ENCODE peak calls at places on chromosome 15, in five cellular contexts. T, F, D, Y and R are unnamed samples.

GRCh38 chr15:27165590-27165989 is 194.6 kb downstream of the GABRG3 start:
- DNase-seq in T (no peak), D (no peak), Y (no peak), F (no peak), R (no peak)

GRCh38 chr15:60591491-60592385 is 112.8 kb upstream of the ICE2 start:
- DNase-seq in T (no peak), F (peak), D (no peak), Y (no peak), R (peak)

GRCh38 chr15:85689729-85690128 is 105.0 kb downstream of the KLHL25 start:
- DNase-seq in D (no peak), Y (peak), F (peak), T (no peak), R (no peak)

GRCh38 chr15:32979710-32980109 is 214.8 kb downstream of the FMN1 start:
- DNase-seq in T (no peak), D (no peak), F (no peak), Y (no peak), R (no peak)

GRCh38 chr15:63887630-63888029 is 53.9 kb upstream of the HERC1 start:
- DNase-seq in Y (no peak), T (no peak), F (no peak), D (no peak), R (no peak)

GRCh38 chr15:97995881-97996603 is 35.5 kb downstream of the ARRDC4 start:
- DNase-seq in D (no peak), Y (no peak), F (peak), T (no peak), R (no peak)

GRCh38 chr15:68582864-68583263 is 4.1 kb downstream of the CORO2B start:
- DNase-seq in F (no peak), T (no peak), Y (no peak), D (no peak), R (no peak)

GRCh38 chr15:63605036-63605435 is 7.8 kb downstream of the FBXL22 start:
- DNase-seq in D (no peak), F (no peak), T (no peak), Y (no peak), R (no peak)

GRCh38 chr15:75661041-75661778 is 13.5 kb downstream of the SNX33 start:
- DNase-seq in T (peak), F (peak), Y (no peak), D (no peak), R (peak)

GRCh38 chr15:74954515-74954914 is 2.1 kb downstream of the RPP25 start:
- DNase-seq in T (no peak), Y (no peak), F (no peak), D (peak), R (no peak)

GRCh38 chr15:46489276-46489675 is 854.4 kb downstream of the SQOR start:
- DNase-seq in D (no peak), F (no peak), Y (no peak), T (no peak), R (no peak)

GRCh38 chr15:84702961-84703482 is 12.9 kb downstream of the SEC11A start:
- DNase-seq in D (no peak), Y (no peak), T (no peak), F (no peak), R (no peak)

DNA sequence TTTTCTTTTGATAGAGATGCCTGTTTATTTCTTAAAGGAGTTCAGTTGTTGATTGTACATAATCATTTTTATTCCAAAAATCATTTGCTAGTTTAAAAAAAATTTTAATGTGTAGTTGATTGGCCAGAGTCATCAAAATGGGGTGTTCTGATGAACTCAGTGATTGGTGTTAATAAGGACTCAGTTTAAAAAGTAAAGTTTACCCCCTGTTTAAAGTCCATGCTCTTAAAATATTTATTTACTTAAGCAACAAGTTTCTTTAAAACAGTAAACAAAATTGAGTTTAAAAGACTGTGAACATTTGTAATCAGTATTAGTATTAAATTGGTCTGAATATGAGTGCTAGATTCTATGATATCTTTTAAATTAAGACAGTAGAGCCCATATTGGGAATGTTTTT is 56.0 kb downstream of the MEF2A start:
- DNase-seq in F (no peak), T (no peak), D (no peak), Y (no peak), R (no peak)
- TF ChIP-seq ESRRA in F (no peak), T (no peak), D (no peak), Y (no peak), R (no peak)

GRCh38 chr15:99696096-99696495 is 37.1 kb downstream of the LYSMD4 start:
- DNase-seq in T (no peak), Y (no peak), F (no peak), D (no peak), R (no peak)
- TF ChIP-seq ESRRA in T (no peak), Y (no peak), F (no peak), D (no peak), R (no peak)

DNA sequence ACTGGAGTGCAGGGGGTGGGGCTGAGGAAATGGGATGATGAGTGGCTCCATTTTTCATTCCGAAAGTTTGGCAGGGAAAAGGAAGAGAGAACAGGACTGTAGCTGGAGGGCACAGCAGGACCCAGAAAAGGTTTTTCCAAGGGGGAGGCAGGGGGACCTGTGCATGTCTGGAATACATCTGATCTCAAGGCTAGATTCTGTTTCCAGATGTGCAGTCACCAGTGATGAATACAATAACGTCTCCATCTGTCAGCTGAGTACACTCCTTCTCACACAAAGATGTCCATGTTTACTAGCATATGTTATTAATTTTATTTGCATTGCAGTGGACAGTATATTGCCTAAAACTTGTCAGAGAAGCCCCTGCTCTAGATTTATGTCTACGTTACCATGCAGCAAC is 39.9 kb upstream of the PRTG start:
- DNase-seq in F (no peak), D (no peak), Y (no peak), T (no peak), R (no peak)
- TF ChIP-seq ESRRA in F (no peak), D (no peak), Y (no peak), T (no peak), R (no peak)

GRCh38 chr15:40754574-40754882 is 526 bp downstream of the RMDN3 start:
- DNase-seq in T (no peak), Y (no peak), D (peak), F (peak), R (no peak)
- TF ChIP-seq ESRRA in T (no peak), Y (no peak), D (no peak), F (no peak), R (no peak)

DNA sequence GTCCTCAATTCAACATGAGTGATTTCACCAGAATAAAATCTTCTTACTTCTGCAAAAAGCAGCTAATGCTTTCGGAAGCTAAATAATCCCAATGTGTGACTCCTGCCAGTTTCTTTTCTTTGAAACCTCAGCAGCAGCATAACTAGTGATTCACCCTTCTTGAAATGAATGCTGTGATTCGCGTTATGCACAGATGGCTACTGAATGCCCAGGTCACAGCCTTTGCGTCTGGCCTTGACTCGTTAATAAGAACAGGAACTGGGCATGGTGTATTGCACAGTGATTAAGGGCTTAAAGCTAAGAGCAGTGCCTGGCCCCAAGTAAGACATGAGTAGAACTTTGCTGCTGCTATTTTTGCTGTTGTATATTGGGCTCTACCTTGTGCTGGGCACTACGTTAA is 19.0 kb downstream of the CGNL1 start:
- DNase-seq in T (no peak), Y (peak), F (no peak), D (no peak), R (no peak)
- TF ChIP-seq ESRRA in T (no peak), Y (no peak), F (no peak), D (no peak), R (no peak)

DNA sequence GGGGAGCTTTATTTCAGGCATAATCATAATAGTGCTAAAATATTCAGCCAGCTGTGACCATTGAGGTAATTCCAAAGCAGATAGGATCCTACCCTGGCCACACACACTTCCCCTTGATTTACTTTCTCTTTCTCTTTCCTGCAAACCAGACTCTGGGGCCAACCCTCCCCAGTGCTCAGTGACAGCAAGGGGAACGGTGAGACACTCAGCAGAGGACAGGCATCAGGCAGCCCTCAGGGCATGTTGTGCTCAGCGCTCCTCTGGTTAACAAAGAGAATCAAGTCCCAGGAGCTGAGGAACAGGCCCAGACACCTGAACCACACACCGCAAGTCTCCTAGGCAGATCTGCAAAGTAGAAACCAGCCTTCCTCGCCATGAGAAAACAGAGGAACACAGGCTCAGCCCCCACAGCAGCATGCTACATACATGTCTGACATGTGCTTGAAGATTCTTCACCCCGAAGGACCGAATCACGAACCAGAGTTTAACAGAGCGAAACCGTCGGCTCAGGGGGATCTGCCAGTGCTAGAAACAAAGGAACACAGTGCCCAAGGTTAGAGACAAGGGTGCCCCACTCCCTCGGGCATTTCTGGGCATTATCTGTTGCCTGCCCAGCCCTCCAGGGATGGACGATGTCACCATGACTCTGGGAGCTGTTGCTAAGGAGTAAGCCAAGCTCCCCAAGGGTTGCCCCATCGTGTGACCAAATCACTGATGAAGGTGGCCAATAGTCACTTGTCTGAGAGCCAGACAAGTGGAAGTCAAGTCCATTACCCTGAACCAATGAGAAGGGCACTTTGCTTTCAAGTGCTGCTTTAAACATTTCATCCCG is 17.5 kb downstream of the HDC start:
- DNase-seq in F (no peak), Y (no peak), T (no peak), D (no peak), R (no peak)
- TF ChIP-seq ESRRA in F (no peak), Y (no peak), T (no peak), D (no peak), R (no peak)

GRCh38 chr15:55434989-55435825 is 26.9 kb downstream of the PIERCE2 start:
- DNase-seq in D (peak), Y (no peak), T (peak), F (no peak), R (peak)
- TF ChIP-seq ESRRA in D (no peak), Y (no peak), T (no peak), F (no peak), R (no peak)